ENCODE peak calls at places on chromosome 11, in seven cellular contexts. F, W, H, S, G, B and Q are unnamed samples.

GRCh38 chr11:72833792-72834501 is 19.7 kb downstream of the ATG16L2 start:
- DNase-seq in B (peak), H (no peak), W (no peak), S (no peak), F (no peak), G (peak), Q (no peak)

GRCh38 chr11:68036141-68036716 is 2.6 kb upstream of the TCIRG1 start:
- DNase-seq in F (no peak), S (no peak), W (no peak), G (no peak), B (no peak), H (no peak), Q (no peak)

GRCh38 chr11:63017306-63017974 is 1.8 kb upstream of the SLC22A8 start:
- DNase-seq in B (no peak), H (no peak), W (no peak), G (no peak), S (no peak), F (no peak), Q (no peak)

GRCh38 chr11:47533690-47534135 is 19.2 kb downstream of the CELF1 start:
- DNase-seq in S (no peak), F (no peak), H (no peak), G (no peak), B (no peak), W (no peak), Q (no peak)

GRCh38 chr11:8309862-8310261 is 46.2 kb upstream of the LMO1 start:
- DNase-seq in W (no peak), S (no peak), B (no peak), F (no peak), H (no peak), G (no peak), Q (peak)

GRCh38 chr11:94786264-94787126 is 18.3 kb downstream of the AMOTL1 start:
- DNase-seq in H (no peak), F (peak), B (no peak), G (peak), S (no peak), W (no peak), Q (peak)

GRCh38 chr11:45030778-45031177 is 80.1 kb upstream of the TP53I11 start:
- DNase-seq in S (no peak), W (no peak), F (no peak), B (no peak), G (no peak), H (no peak), Q (no peak)

GRCh38 chr11:12063251-12063650 is 47.1 kb upstream of the MICAL2 start:
- DNase-seq in W (no peak), H (no peak), B (no peak), G (no peak), F (no peak), S (no peak), Q (no peak)

GRCh38 chr11:131910491-131911387 is 540.3 kb downstream of the NTM start:
- DNase-seq in F (no peak), S (no peak), B (peak), G (no peak), H (no peak), W (peak), Q (no peak)

GRCh38 chr11:68721075-68721474 is 30.2 kb downstream of the TESMIN start:
- DNase-seq in S (no peak), F (no peak), H (no peak), G (no peak), W (no peak), B (no peak), Q (no peak)

GRCh38 chr11:129326921-129327320 is 48.7 kb upstream of the BARX2 start:
- DNase-seq in F (no peak), S (no peak), G (no peak), W (no peak), B (no peak), H (no peak), Q (no peak)

GRCh38 chr11:12019337-12019736 is 10.9 kb upstream of the DKK3 start:
- DNase-seq in W (no peak), B (peak), H (no peak), S (no peak), F (peak), G (peak), Q (no peak)

GRCh38 chr11:125429174-125429707 is 66.8 kb downstream of the FEZ1 start:
- DNase-seq in H (no peak), S (peak), W (no peak), B (peak), G (peak), F (peak), Q (peak)

GRCh38 chr11:114171257-114172054 is 111.9 kb downstream of the ZBTB16 start:
- DNase-seq in F (peak), H (no peak), B (no peak), S (no peak), G (no peak), W (no peak), Q (no peak)

GRCh38 chr11:77047007-77047927 is 13.1 kb downstream of the B3GNT6 start:
- DNase-seq in W (peak), S (peak), G (peak), F (peak), B (peak), H (peak), Q (peak)

GRCh38 chr11:67435031-67435726 is 2.3 kb downstream of the PTPRCAP start:
- DNase-seq in H (no peak), G (no peak), F (no peak), B (no peak), W (no peak), S (no peak), Q (no peak)

GRCh38 chr11:122524532-122524882 is 131.0 kb upstream of the UBASH3B start:
- DNase-seq in W (no peak), S (no peak), H (no peak), G (no peak), F (no peak), B (no peak), Q (no peak)

GRCh38 chr11:34757026-34757451 is 136.1 kb downstream of the EHF start:
- DNase-seq in B (no peak), W (no peak), S (no peak), F (no peak), H (no peak), G (no peak), Q (no peak)

GRCh38 chr11:63901660-63902059 is 15.3 kb downstream of the RCOR2 start:
- DNase-seq in S (no peak), H (no peak), F (no peak), B (no peak), G (peak), W (no peak), Q (no peak)

GRCh38 chr11:75760243-75760642 is 8.3 kb upstream of the DGAT2 start:
- DNase-seq in B (no peak), F (no peak), S (no peak), W (no peak), H (no peak), G (no peak), Q (no peak)

GRCh38 chr11:8156877-8157276 is 11.9 kb downstream of the RIC3 start:
- DNase-seq in S (no peak), G (no peak), H (no peak), F (no peak), W (no peak), B (no peak), Q (no peak)